ENCODE peak calls at places on chromosomes 3 and 15, in nine cellular contexts. L, K, M, Z, S, E, D, G and P are unnamed samples.

GRCh38 chr3:46898321-46899150 is 21.0 kb downstream of the PTH1R start:
- DNase-seq in S (no peak), K (no peak), Z (no peak), G (no peak), E (no peak), D (no peak), L (no peak), M (no peak), P (no peak)

GRCh38 chr3:100796556-100796955 is 87.3 kb downstream of the TFG start:
- DNase-seq in M (no peak), L (peak; percentile 22), S (no peak), K (no peak), Z (no peak), G (peak; percentile 38), D (no peak), E (peak; percentile 8), P (no peak)

GRCh38 chr3:23676093-23676492 is 129.7 kb upstream of the UBE2E1 start:
- DNase-seq in S (no peak), G (no peak), E (no peak), D (no peak), K (no peak), Z (no peak), L (peak; percentile 49), M (no peak), P (no peak)

GRCh38 chr15:41949400-41950126 is 22.8 kb downstream of the EHD4 start:
- DNase-seq in G (no peak), D (no peak), E (no peak), S (no peak), L (no peak), M (no peak), Z (no peak), K (no peak), P (peak; percentile 88)

GRCh38 chr3:195815169-195815771 is 3.5 kb upstream of the MUC4 start:
- DNase-seq in M (no peak), E (peak; percentile 54), D (no peak), S (no peak), L (no peak), K (no peak), G (no peak), Z (no peak), P (peak; percentile 85)

GRCh38 chr15:73387507-73388255 is 18.9 kb upstream of the HCN4 start:
- DNase-seq in D (no peak), E (no peak), S (no peak), Z (no peak), K (no peak), M (no peak), L (no peak), G (peak; percentile 75), P (peak; percentile 54)

GRCh38 chr3:141050576-141050912 is 603 bp upstream of the SPSB4 start:
- DNase-seq in S (no peak), E (no peak), G (no peak), M (no peak), L (no peak), Z (no peak), K (no peak), D (no peak), P (no peak)

GRCh38 chr15:76149291-76149910 is 89.6 kb downstream of the TMEM266 start:
- DNase-seq in Z (no peak), D (no peak), K (no peak), E (no peak), S (no peak), L (peak; percentile 10), G (no peak), M (no peak), P (no peak)

GRCh38 chr3:56802411-56802745 is 629 bp upstream of the ARHGEF3 start:
- DNase-seq in M (no peak), G (no peak), D (no peak), Z (no peak), E (no peak), L (no peak), S (no peak), K (no peak), P (no peak)

GRCh38 chr3:149269687-149270086 is 48.1 kb upstream of the CP start:
- DNase-seq in K (no peak), M (no peak), Z (no peak), G (no peak), E (no peak), D (no peak), S (no peak), L (no peak), P (no peak)

GRCh38 chr3:84125760-84126159 is 833.0 kb upstream of the CADM2 start:
- DNase-seq in G (no peak), K (no peak), Z (no peak), S (no peak), M (no peak), E (no peak), D (no peak), L (no peak), P (no peak)

GRCh38 chr3:12242772-12243171 is 46.1 kb upstream of the PPARG start:
- DNase-seq in L (no peak), S (no peak), G (no peak), Z (no peak), K (no peak), E (no peak), M (no peak), D (no peak), P (no peak)

GRCh38 chr3:95277614-95278013 is 1214.8 kb downstream of the NSUN3 start:
- DNase-seq in L (no peak), Z (no peak), M (no peak), E (no peak), D (no peak), S (no peak), G (peak; percentile 11), K (no peak), P (no peak)

GRCh38 chr15:26771917-26772587 is 814 bp downstream of the GABRB3 start:
- DNase-seq in Z (peak; percentile 27), S (peak; percentile 11), L (no peak), D (peak; percentile 52), G (peak; percentile 3), E (peak; percentile 62), M (no peak), K (no peak), P (no peak)

GRCh38 chr3:21638488-21638887 is 112.5 kb downstream of the ZNF385D start:
- DNase-seq in K (no peak), Z (no peak), D (no peak), G (no peak), E (no peak), L (no peak), M (no peak), S (no peak), P (no peak)

GRCh38 chr15:29677871-29678431 is 144.3 kb downstream of the TJP1 start:
- DNase-seq in L (no peak), Z (peak; percentile 62), M (no peak), D (no peak), E (peak; percentile 55), G (no peak), K (no peak), S (no peak), P (no peak)

GRCh38 chr15:75989045-75989444 is 23.2 kb downstream of the NRG4 start:
- DNase-seq in L (peak; percentile 41), D (no peak), M (no peak), E (peak; percentile 13), Z (no peak), S (no peak), K (no peak), G (no peak), P (no peak)

GRCh38 chr3:139657936-139658335 is 19.8 kb downstream of the NMNAT3 start:
- DNase-seq in L (no peak), S (no peak), D (no peak), M (no peak), G (no peak), K (no peak), Z (no peak), E (no peak), P (peak; percentile 18)